ENCODE peak calls at places on chromosomes 7 and 10, in ten cellular contexts. S is brain microvascular endothelial cell; G is A549; E is HAP-1; U is IMR-90; L is mesenchymal stem cell; C is CD8-positive, alpha-beta memory T cell; N is Panc1; P is WERI-Rb-1; T is CD8-positive, alpha-beta T cell. M is an unnamed sample.

GRCh38 chr10:99329238-99329890 is at the start of gene CNNM1:
- DNase-seq in S (no peak), G (peak), E (peak), U (no peak), L (peak), C (no peak), N (no peak), P (peak), T (no peak), M (peak)

GRCh38 chr7:128352138-128352537 is 8.4 kb upstream of the RBM28 start:
- DNase-seq in S (no peak), G (peak), E (no peak), U (peak), L (peak), C (no peak), N (no peak), P (no peak), T (no peak), M (peak)

GRCh38 chr10:27558612-27559020 is 54.5 kb downstream of the RAB18 start:
- DNase-seq in S (peak), G (peak), E (peak), U (peak), L (peak), C (peak), N (peak), P (peak), T (peak), M (peak)

GRCh38 chr7:90958669-90959068 is 305.6 kb upstream of the FZD1 start:
- DNase-seq in S (peak), G (no peak), E (no peak), U (peak), L (peak), C (no peak), N (no peak), P (no peak), T (no peak), M (peak)

GRCh38 chr7:24728121-24728500 is 29.2 kb downstream of the GSDME start:
- DNase-seq in S (no peak), G (no peak), E (no peak), U (no peak), L (no peak), C (no peak), N (no peak), P (no peak), T (no peak), M (no peak)

GRCh38 chr10:29949411-29950011 is 109.9 kb downstream of the JCAD start:
- DNase-seq in S (peak), G (peak), E (no peak), U (peak), L (peak), C (no peak), N (no peak), P (no peak), T (no peak), M (peak)

GRCh38 chr7:67918158-67918557 is 921.5 kb downstream of the TYW1 start:
- DNase-seq in S (no peak), G (peak), E (no peak), U (no peak), L (no peak), C (no peak), N (no peak), P (no peak), T (no peak), M (no peak)

GRCh38 chr7:87599336-87599735 is 1.3 kb downstream of the ABCB1 start:
- DNase-seq in S (no peak), G (no peak), E (peak), U (no peak), L (peak), C (peak), N (no peak), P (no peak), T (peak), M (no peak)

GRCh38 chr10:20768849-20769248 is 128.3 kb downstream of the NEBL start:
- DNase-seq in S (no peak), G (no peak), E (no peak), U (no peak), L (peak), C (no peak), N (no peak), P (no peak), T (no peak), M (peak)

GRCh38 chr10:119750391-119751230 is 24.8 kb downstream of the INPP5F start:
- DNase-seq in S (peak), G (peak), E (peak), U (peak), L (peak), C (peak), N (peak), P (peak), T (peak), M (peak)

GRCh38 chr10:132985546-132985900 is 43.2 kb upstream of the CFAP46 start:
- DNase-seq in S (no peak), G (no peak), E (no peak), U (no peak), L (no peak), C (no peak), N (no peak), P (no peak), T (no peak), M (no peak)

GRCh38 chr7:134435161-134435920 is 23.6 kb downstream of the AKR1B1 start:
- DNase-seq in S (peak), G (peak), E (no peak), U (peak), L (no peak), C (no peak), N (no peak), P (no peak), T (no peak), M (peak)

GRCh38 chr10:77317221-77317620 is 320.4 kb downstream of the KCNMA1 start:
- DNase-seq in S (no peak), G (no peak), E (no peak), U (no peak), L (no peak), C (no peak), N (no peak), P (no peak), T (no peak), M (no peak)

GRCh38 chr10:11225935-11226334 is 208.3 kb downstream of the CELF2 start:
- DNase-seq in S (no peak), G (no peak), E (no peak), U (no peak), L (no peak), C (peak), N (no peak), P (no peak), T (no peak), M (no peak)

DNA sequence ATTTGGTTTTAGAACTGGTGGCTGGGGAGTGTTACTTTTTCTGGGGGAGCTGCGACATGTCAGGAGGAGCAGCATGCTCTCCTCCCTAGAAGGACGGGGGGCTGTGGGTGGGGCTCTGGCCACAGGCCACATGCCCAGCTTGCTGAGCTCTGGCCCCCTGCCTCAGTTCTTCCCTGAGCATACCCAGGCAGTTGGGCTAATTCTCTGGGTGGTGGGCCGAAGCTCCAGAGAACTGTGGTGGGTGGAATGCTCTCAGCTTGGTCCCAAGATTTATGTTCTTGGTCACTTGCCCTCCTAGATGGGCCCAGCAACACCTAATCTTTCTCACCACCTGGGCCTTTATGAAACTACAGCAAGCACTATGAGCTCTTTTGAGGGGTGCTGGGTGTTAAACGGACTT is 5.1 kb upstream of the ZNF775 start:
- DNase-seq in S (no peak), G (no peak), E (no peak), U (no peak), L (no peak), C (no peak), N (no peak), P (no peak), T (no peak), M (no peak)
- H3K4me3 ChIP-seq in S (no peak), G (no peak), E (no peak), U (no peak), L (no peak), C (no peak), N (no peak), P (no peak), T (no peak), M (no peak)

GRCh38 chr10:102678842-102679289 is 34.6 kb downstream of the TRIM8 start:
- DNase-seq in S (peak), G (peak), E (peak), U (peak), L (peak), C (no peak), N (peak), P (peak), T (no peak), M (peak)

GRCh38 chr10:102677736-102678354 is 33.6 kb downstream of the TRIM8 start:
- DNase-seq in S (no peak), G (no peak), E (no peak), U (no peak), L (no peak), C (no peak), N (no peak), P (no peak), T (no peak), M (no peak)

GRCh38 chr10:102682981-102683380 is 31.2 kb downstream of the ARL3 start:
- DNase-seq in S (no peak), G (no peak), E (no peak), U (no peak), L (no peak), C (no peak), N (no peak), P (no peak), T (no peak), M (no peak)

GRCh38 chr10:102681696-102682095 is 32.5 kb downstream of the ARL3 start:
- DNase-seq in S (no peak), G (no peak), E (no peak), U (no peak), L (no peak), C (no peak), N (no peak), P (no peak), T (no peak), M (no peak)

DNA sequence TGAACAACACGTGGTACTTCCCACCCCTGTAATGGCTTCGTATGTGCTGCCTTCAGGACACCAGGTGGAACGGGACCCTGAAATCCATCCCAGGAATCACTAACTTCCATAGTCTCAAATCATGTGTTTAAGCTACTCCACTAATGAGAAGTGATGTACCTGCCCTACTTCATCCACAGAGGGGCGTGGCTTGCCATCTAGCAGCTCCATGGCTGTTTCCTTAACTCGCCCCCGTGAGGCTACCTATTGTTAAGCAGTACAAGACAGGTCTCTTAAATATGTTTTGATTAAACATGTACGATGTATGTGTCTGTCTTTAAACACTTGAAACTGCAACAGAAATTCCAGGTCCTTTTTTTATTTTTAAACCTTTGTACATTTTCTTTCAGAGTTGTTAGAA is 31.8 kb downstream of the ARL3 start:
- DNase-seq in S (no peak), G (no peak), E (no peak), U (no peak), L (no peak), C (no peak), N (no peak), P (no peak), T (no peak), M (no peak)
- H3K4me3 ChIP-seq in S (no peak), G (no peak), E (no peak), U (no peak), L (no peak), C (no peak), N (no peak), P (no peak), T (no peak), M (no peak)

GRCh38 chr10:68230268-68230667 is 1.6 kb downstream of the ATOH7 start:
- DNase-seq in S (no peak), G (no peak), E (no peak), U (no peak), L (no peak), C (no peak), N (no peak), P (no peak), T (no peak), M (no peak)
- H3K4me3 ChIP-seq in S (no peak), G (peak), E (no peak), U (no peak), L (no peak), C (no peak), N (peak), P (peak), T (no peak), M (no peak)

GRCh38 chr7:105157278-105157677 is 143.3 kb downstream of the KMT2E start:
- DNase-seq in S (no peak), G (no peak), E (no peak), U (no peak), L (no peak), C (no peak), N (no peak), P (no peak), T (no peak), M (no peak)

GRCh38 chr7:105156731-105157130 is 142.7 kb downstream of the KMT2E start:
- DNase-seq in S (no peak), G (no peak), E (no peak), U (no peak), L (no peak), C (no peak), N (no peak), P (no peak), T (no peak), M (peak)

GRCh38 chr7:105163718-105164117 is 149.7 kb downstream of the KMT2E start:
- DNase-seq in S (no peak), G (no peak), E (no peak), U (no peak), L (no peak), C (no peak), N (no peak), P (no peak), T (no peak), M (no peak)

GRCh38 chr7:105164751-105165150 is 150.7 kb downstream of the KMT2E start:
- DNase-seq in S (no peak), G (no peak), E (no peak), U (no peak), L (no peak), C (no peak), N (no peak), P (no peak), T (no peak), M (no peak)

GRCh38 chr7:105161366-105161765 is 147.4 kb downstream of the KMT2E start:
- DNase-seq in S (no peak), G (no peak), E (no peak), U (no peak), L (no peak), C (no peak), N (no peak), P (no peak), T (no peak), M (no peak)
- H3K4me3 ChIP-seq in S (no peak), G (no peak), E (no peak), U (no peak), L (no peak), C (no peak), N (no peak), P (no peak), T (no peak), M (no peak)

M was measured in fibroblast of lung.